ENCODE peak calls at places on chromosomes 1 and 21, in six cellular contexts. One of them, this sample, is unnamed.
A peak's percentile ranks its signal among the peaks of the same experiment; 100 is the strongest.

GRCh38 chr1:22317231-22317919 is 134.3 kb upstream of the ZBTB40 start:
- DNase-seq in coronary artery: no peak
- DNase-seq in astrocyte of the spinal cord: no peak
- DNase-seq in psoas muscle: no peak
- DNase-seq in tibial artery: no peak
- DNase-seq in OCI-LY7: peak; percentile 23
- DNase-seq in this sample: no peak

GRCh38 chr1:200980873-200981272 is 42.6 kb downstream of the KIF21B start:
- DNase-seq in OCI-LY7: no peak
- DNase-seq in psoas muscle: no peak
- DNase-seq in coronary artery: no peak
- DNase-seq in tibial artery: no peak
- DNase-seq in astrocyte of the spinal cord: no peak
- DNase-seq in this sample: no peak

GRCh38 chr1:179310721-179311120 is 17.1 kb downstream of the SOAT1 start:
- DNase-seq in psoas muscle: no peak
- DNase-seq in astrocyte of the spinal cord: peak; percentile 76
- DNase-seq in tibial artery: no peak
- DNase-seq in OCI-LY7: no peak
- DNase-seq in coronary artery: no peak
- DNase-seq in this sample: no peak

GRCh38 chr1:103162360-103162759 is 54.0 kb upstream of the COL11A1 start:
- DNase-seq in tibial artery: no peak
- DNase-seq in OCI-LY7: no peak
- DNase-seq in coronary artery: no peak
- DNase-seq in psoas muscle: no peak
- DNase-seq in astrocyte of the spinal cord: no peak
- DNase-seq in this sample: no peak

GRCh38 chr1:5286244-5286643 is 631.8 kb downstream of the AJAP1 start:
- DNase-seq in psoas muscle: no peak
- DNase-seq in coronary artery: no peak
- DNase-seq in OCI-LY7: peak; percentile 40
- DNase-seq in astrocyte of the spinal cord: no peak
- DNase-seq in tibial artery: no peak
- DNase-seq in this sample: no peak

GRCh38 chr21:35227774-35228173 is 178.7 kb upstream of the RUNX1 start:
- DNase-seq in OCI-LY7: peak; percentile 95
- DNase-seq in tibial artery: no peak
- DNase-seq in coronary artery: no peak
- DNase-seq in astrocyte of the spinal cord: no peak
- DNase-seq in psoas muscle: peak; percentile 58
- DNase-seq in this sample: no peak

GRCh38 chr1:241917487-241917886 is 40.1 kb upstream of the BECN2 start:
- DNase-seq in coronary artery: no peak
- DNase-seq in psoas muscle: no peak
- DNase-seq in tibial artery: no peak
- DNase-seq in OCI-LY7: no peak
- DNase-seq in astrocyte of the spinal cord: no peak
- DNase-seq in this sample: no peak

GRCh38 chr1:219072329-219072728 is 101.3 kb upstream of the LYPLAL1 start:
- DNase-seq in coronary artery: no peak
- DNase-seq in OCI-LY7: no peak
- DNase-seq in psoas muscle: no peak
- DNase-seq in astrocyte of the spinal cord: no peak
- DNase-seq in tibial artery: no peak
- DNase-seq in this sample: no peak

GRCh38 chr1:11387829-11388228 is 91.1 kb upstream of the DISP3 start:
- DNase-seq in coronary artery: no peak
- DNase-seq in OCI-LY7: no peak
- DNase-seq in tibial artery: no peak
- DNase-seq in astrocyte of the spinal cord: no peak
- DNase-seq in psoas muscle: no peak
- DNase-seq in this sample: no peak

GRCh38 chr1:64996541-64997257 is 30.4 kb upstream of the JAK1 start:
- DNase-seq in OCI-LY7: no peak
- DNase-seq in coronary artery: no peak
- DNase-seq in tibial artery: no peak
- DNase-seq in psoas muscle: no peak
- DNase-seq in astrocyte of the spinal cord: no peak
- DNase-seq in this sample: no peak

GRCh38 chr1:228798047-228798446 is 62.8 kb downstream of the RHOU start:
- DNase-seq in OCI-LY7: no peak
- DNase-seq in astrocyte of the spinal cord: no peak
- DNase-seq in tibial artery: no peak
- DNase-seq in psoas muscle: no peak
- DNase-seq in coronary artery: no peak
- DNase-seq in this sample: no peak

GRCh38 chr1:230020451-230020850 is 46.6 kb upstream of the GALNT2 start:
- DNase-seq in coronary artery: no peak
- DNase-seq in tibial artery: no peak
- DNase-seq in OCI-LY7: no peak
- DNase-seq in psoas muscle: no peak
- DNase-seq in astrocyte of the spinal cord: no peak
- DNase-seq in this sample: no peak

GRCh38 chr1:160978510-160978927 is 23.9 kb upstream of the ITLN2 start:
- DNase-seq in coronary artery: no peak
- DNase-seq in psoas muscle: no peak
- DNase-seq in tibial artery: no peak
- DNase-seq in astrocyte of the spinal cord: no peak
- DNase-seq in OCI-LY7: no peak
- DNase-seq in this sample: no peak

GRCh38 chr1:245671349-245671748 is 516.6 kb downstream of the KIF26B start:
- DNase-seq in coronary artery: no peak
- DNase-seq in OCI-LY7: no peak
- DNase-seq in astrocyte of the spinal cord: no peak
- DNase-seq in psoas muscle: no peak
- DNase-seq in tibial artery: no peak
- DNase-seq in this sample: no peak

GRCh38 chr1:94305704-94306103 is 68.3 kb upstream of the ARHGAP29 start:
- DNase-seq in tibial artery: no peak
- DNase-seq in OCI-LY7: no peak
- DNase-seq in coronary artery: no peak
- DNase-seq in astrocyte of the spinal cord: peak; percentile 89
- DNase-seq in psoas muscle: no peak
- DNase-seq in this sample: no peak

GRCh38 chr1:43651922-43652321 is 2.0 kb downstream of the KDM4A start:
- DNase-seq in OCI-LY7: no peak
- DNase-seq in tibial artery: no peak
- DNase-seq in astrocyte of the spinal cord: no peak
- DNase-seq in coronary artery: no peak
- DNase-seq in psoas muscle: no peak
- DNase-seq in this sample: no peak

GRCh38 chr1:57309608-57310007 is 114.3 kb downstream of the DAB1 start:
- DNase-seq in psoas muscle: no peak
- DNase-seq in OCI-LY7: no peak
- DNase-seq in astrocyte of the spinal cord: no peak
- DNase-seq in tibial artery: no peak
- DNase-seq in coronary artery: no peak
- DNase-seq in this sample: no peak

GRCh38 chr1:9589719-9590157 is 1.0 kb downstream of the TMEM201 start:
- DNase-seq in OCI-LY7: peak; percentile 10
- DNase-seq in coronary artery: peak; percentile 72
- DNase-seq in psoas muscle: no peak
- DNase-seq in astrocyte of the spinal cord: peak; percentile 6
- DNase-seq in tibial artery: no peak
- DNase-seq in this sample: no peak

GRCh38 chr1:63935148-63935547 is 161.3 kb downstream of the ROR1 start:
- DNase-seq in OCI-LY7: no peak
- DNase-seq in astrocyte of the spinal cord: no peak
- DNase-seq in psoas muscle: no peak
- DNase-seq in coronary artery: no peak
- DNase-seq in tibial artery: no peak
- DNase-seq in this sample: no peak

GRCh38 chr1:39102537-39103320 is 76.6 kb downstream of the NDUFS5 start:
- DNase-seq in tibial artery: peak; percentile 43
- DNase-seq in OCI-LY7: peak; percentile 80
- DNase-seq in psoas muscle: no peak
- DNase-seq in astrocyte of the spinal cord: peak; percentile 84
- DNase-seq in coronary artery: no peak
- DNase-seq in this sample: no peak

GRCh38 chr1:178397678-178398077 is 99.1 kb downstream of the CLEC20A start:
- DNase-seq in astrocyte of the spinal cord: peak; percentile 19
- DNase-seq in tibial artery: no peak
- DNase-seq in coronary artery: no peak
- DNase-seq in OCI-LY7: no peak
- DNase-seq in psoas muscle: no peak
- DNase-seq in this sample: no peak

GRCh38 chr1:119829636-119830035 is 18.4 kb upstream of the REG4 start:
- DNase-seq in OCI-LY7: no peak
- DNase-seq in coronary artery: no peak
- DNase-seq in psoas muscle: no peak
- DNase-seq in astrocyte of the spinal cord: no peak
- DNase-seq in tibial artery: no peak
- DNase-seq in this sample: no peak

GRCh38 chr1:12009318-12010001 is 9.8 kb upstream of the MIIP start:
- DNase-seq in astrocyte of the spinal cord: no peak
- DNase-seq in OCI-LY7: no peak
- DNase-seq in coronary artery: no peak
- DNase-seq in tibial artery: no peak
- DNase-seq in psoas muscle: no peak
- DNase-seq in this sample: no peak

GRCh38 chr1:10380594-10381275 is 18.1 kb upstream of the PGD start:
- DNase-seq in coronary artery: no peak
- DNase-seq in astrocyte of the spinal cord: peak; percentile 94
- DNase-seq in OCI-LY7: no peak
- DNase-seq in tibial artery: no peak
- DNase-seq in psoas muscle: no peak
- DNase-seq in this sample: no peak

DNA sequence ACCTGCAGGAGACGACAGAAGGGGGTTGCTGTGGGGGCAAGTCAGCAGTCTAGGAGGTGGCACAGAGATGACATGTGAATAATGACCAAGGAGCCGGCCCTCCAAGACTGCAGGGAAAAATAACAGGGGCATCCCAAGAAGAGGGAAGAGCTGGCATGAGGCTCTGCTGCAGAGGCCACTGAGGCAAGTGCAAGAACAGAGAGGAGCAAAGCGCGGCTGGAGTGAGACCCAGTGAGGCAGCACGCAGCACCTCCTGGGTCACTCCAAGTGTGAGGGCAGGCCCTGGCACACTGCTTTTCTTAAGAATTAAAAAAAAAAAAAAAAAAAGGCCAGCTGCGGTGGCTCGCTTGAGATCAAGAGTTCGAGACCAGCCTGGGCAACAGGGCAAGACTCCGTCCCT is 80.1 kb downstream of the SLC66A1 start:
- DNase-seq in OCI-LY7: no peak
- DNase-seq in psoas muscle: no peak
- DNase-seq in tibial artery: no peak
- DNase-seq in coronary artery: no peak
- DNase-seq in astrocyte of the spinal cord: no peak
- DNase-seq in this sample: no peak
- TF ChIP-seq CTCF in OCI-LY7: no peak
- TF ChIP-seq CTCF in psoas muscle: no peak
- TF ChIP-seq CTCF in tibial artery: no peak
- TF ChIP-seq CTCF in coronary artery: no peak
- TF ChIP-seq CTCF in astrocyte of the spinal cord: no peak
- TF ChIP-seq CTCF in this sample: no peak

DNA sequence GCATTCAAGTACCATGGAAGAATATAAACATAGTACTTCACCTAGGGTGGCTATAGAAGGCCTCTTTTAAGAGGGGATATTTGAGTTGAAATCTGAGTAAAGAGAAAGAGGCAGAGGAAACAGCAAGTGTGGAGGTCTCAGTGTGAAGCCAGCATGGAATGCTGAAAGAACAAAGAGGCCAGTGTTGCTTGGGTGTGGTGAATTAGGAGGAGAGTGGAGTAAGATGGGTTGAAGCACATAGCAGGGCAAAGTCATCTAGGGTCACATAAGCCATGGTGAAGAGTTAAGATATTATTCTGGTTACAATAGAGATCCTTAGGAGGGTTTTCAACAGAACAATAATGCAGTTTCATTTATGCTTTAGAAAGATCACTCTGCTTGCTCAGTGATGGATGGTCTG is 37.5 kb downstream of the C1orf141 start:
- DNase-seq in OCI-LY7: no peak
- DNase-seq in coronary artery: no peak
- DNase-seq in tibial artery: no peak
- DNase-seq in psoas muscle: no peak
- DNase-seq in astrocyte of the spinal cord: no peak
- DNase-seq in this sample: no peak
- TF ChIP-seq CTCF in OCI-LY7: no peak
- TF ChIP-seq CTCF in coronary artery: no peak
- TF ChIP-seq CTCF in tibial artery: no peak
- TF ChIP-seq CTCF in psoas muscle: no peak
- TF ChIP-seq CTCF in astrocyte of the spinal cord: no peak
- TF ChIP-seq CTCF in this sample: no peak

GRCh38 chr1:107459204-107459904 is 318.5 kb downstream of the NTNG1 start:
- DNase-seq in psoas muscle: no peak
- DNase-seq in coronary artery: no peak
- DNase-seq in OCI-LY7: peak; percentile 12
- DNase-seq in astrocyte of the spinal cord: no peak
- DNase-seq in tibial artery: no peak
- DNase-seq in this sample: no peak
- TF ChIP-seq CTCF in psoas muscle: no peak
- TF ChIP-seq CTCF in coronary artery: no peak
- TF ChIP-seq CTCF in OCI-LY7: peak; percentile 53
- TF ChIP-seq CTCF in astrocyte of the spinal cord: no peak
- TF ChIP-seq CTCF in tibial artery: no peak
- TF ChIP-seq CTCF in this sample: no peak

DNA sequence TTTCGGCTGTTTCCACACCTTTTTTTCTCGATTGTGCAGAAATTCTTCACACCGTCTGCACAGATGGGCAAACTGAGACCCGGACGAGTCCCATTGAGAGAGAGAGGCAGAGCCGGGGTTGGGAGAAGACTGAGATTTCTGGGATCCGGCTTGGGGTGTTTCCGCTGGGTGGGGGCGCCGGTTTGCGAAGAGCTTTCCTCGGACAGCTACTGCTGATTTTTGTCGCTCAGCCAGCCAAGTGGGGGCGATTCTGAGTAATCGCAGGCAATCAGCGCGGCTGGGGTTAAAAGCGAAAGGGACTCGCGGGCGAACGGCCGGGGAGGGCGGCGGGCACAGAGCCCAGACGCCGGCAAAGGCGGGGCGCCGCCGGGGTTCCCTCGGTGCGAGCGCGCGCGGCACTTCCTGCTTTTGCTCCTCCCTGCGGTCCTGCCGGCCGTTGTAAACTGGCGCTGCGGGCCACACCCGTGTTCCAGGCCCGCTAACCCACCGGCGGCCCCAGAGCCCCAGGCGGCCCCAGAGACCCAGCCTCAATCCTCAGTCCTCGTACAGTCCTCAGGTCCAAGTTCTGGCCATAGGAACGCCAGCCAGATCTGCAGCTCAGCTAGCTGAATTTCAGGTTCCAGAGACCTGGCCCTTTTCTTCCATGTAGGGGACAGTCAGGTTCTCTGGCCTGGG is 32.4 kb upstream of the JUN start:
- DNase-seq in astrocyte of the spinal cord: peak; percentile 93
- DNase-seq in coronary artery: peak; percentile 93
- DNase-seq in tibial artery: peak; percentile 86
- DNase-seq in psoas muscle: peak; percentile 93
- DNase-seq in OCI-LY7: peak; percentile 84
- DNase-seq in this sample: peak; percentile 88
- TF ChIP-seq CTCF in astrocyte of the spinal cord: no peak
- TF ChIP-seq CTCF in coronary artery: no peak
- TF ChIP-seq CTCF in tibial artery: no peak
- TF ChIP-seq CTCF in psoas muscle: no peak
- TF ChIP-seq CTCF in OCI-LY7: peak; percentile 42
- TF ChIP-seq CTCF in this sample: peak; percentile 9

This sample was measured in type B pancreatic cell.